ENCODE peak calls at places on chromosomes 1 and 21, in seven cellular contexts. N is heart right ventricle, K is A549, G is left ventricle myocardium inferior, O is hepatocyte, X is Peyer's patch, F is GM23338. H is an unnamed sample.

GRCh38 chr1:74236440-74236839 is 1.3 kb downstream of the TNNI3K start:
- DNase-seq in N (no peak), K (no peak), G (no peak), O (no peak), X (no peak), F (no peak), H (no peak)

GRCh38 chr1:68954841-68955240 is 458.0 kb upstream of the DEPDC1 start:
- DNase-seq in N (no peak), K (no peak), G (no peak), O (no peak), X (no peak), F (no peak), H (no peak)

GRCh38 chr1:47232187-47232874 is at the start of gene TAL1:
- DNase-seq in N (peak; percentile 27), K (no peak), G (no peak), O (peak; percentile 37), X (no peak), F (peak; percentile 79), H (no peak)

GRCh38 chr1:47233165-47233564 is 1.1 kb upstream of the TAL1 start:
- DNase-seq in N (no peak), K (no peak), G (no peak), O (no peak), X (no peak), F (no peak), H (no peak)

GRCh38 chr21:44065428-44065827 is 41.8 kb upstream of the PWP2 start:
- DNase-seq in N (no peak), K (no peak), G (no peak), O (no peak), X (peak; percentile 76), F (no peak), H (peak; percentile 31)

GRCh38 chr1:215911406-215911968 is 344.4 kb downstream of the KCTD3 start:
- DNase-seq in N (no peak), K (peak; percentile 2), G (no peak), O (no peak), X (no peak), F (no peak), H (no peak)

GRCh38 chr1:12078938-12079861 is 16.1 kb downstream of the TNFRSF8 start:
- DNase-seq in N (peak; percentile 20), K (peak; percentile 34), G (no peak), O (peak; percentile 71), X (peak; percentile 71), F (peak; percentile 92), H (no peak)

GRCh38 chr1:173429517-173430477 is 47.3 kb upstream of the PRDX6 start:
- DNase-seq in N (peak; percentile 91), K (peak; percentile 67), G (peak; percentile 88), O (peak; percentile 91), X (peak; percentile 82), F (peak; percentile 82), H (peak; percentile 88)

GRCh38 chr21:17789085-17789484 is 30.1 kb downstream of the C21orf91 start:
- DNase-seq in N (no peak), K (no peak), G (no peak), O (no peak), X (no peak), F (no peak), H (no peak)

GRCh38 chr21:17784604-17785402 is 34.4 kb downstream of the C21orf91 start:
- DNase-seq in N (no peak), K (no peak), G (no peak), O (no peak), X (no peak), F (no peak), H (no peak)

GRCh38 chr21:17783816-17784598 is 35.1 kb downstream of the C21orf91 start:
- DNase-seq in N (no peak), K (no peak), G (no peak), O (no peak), X (peak; percentile 54), F (no peak), H (no peak)

GRCh38 chr21:17785403-17785788 is 33.8 kb downstream of the C21orf91 start:
- DNase-seq in N (no peak), K (no peak), G (no peak), O (no peak), X (no peak), F (no peak), H (no peak)

DNA sequence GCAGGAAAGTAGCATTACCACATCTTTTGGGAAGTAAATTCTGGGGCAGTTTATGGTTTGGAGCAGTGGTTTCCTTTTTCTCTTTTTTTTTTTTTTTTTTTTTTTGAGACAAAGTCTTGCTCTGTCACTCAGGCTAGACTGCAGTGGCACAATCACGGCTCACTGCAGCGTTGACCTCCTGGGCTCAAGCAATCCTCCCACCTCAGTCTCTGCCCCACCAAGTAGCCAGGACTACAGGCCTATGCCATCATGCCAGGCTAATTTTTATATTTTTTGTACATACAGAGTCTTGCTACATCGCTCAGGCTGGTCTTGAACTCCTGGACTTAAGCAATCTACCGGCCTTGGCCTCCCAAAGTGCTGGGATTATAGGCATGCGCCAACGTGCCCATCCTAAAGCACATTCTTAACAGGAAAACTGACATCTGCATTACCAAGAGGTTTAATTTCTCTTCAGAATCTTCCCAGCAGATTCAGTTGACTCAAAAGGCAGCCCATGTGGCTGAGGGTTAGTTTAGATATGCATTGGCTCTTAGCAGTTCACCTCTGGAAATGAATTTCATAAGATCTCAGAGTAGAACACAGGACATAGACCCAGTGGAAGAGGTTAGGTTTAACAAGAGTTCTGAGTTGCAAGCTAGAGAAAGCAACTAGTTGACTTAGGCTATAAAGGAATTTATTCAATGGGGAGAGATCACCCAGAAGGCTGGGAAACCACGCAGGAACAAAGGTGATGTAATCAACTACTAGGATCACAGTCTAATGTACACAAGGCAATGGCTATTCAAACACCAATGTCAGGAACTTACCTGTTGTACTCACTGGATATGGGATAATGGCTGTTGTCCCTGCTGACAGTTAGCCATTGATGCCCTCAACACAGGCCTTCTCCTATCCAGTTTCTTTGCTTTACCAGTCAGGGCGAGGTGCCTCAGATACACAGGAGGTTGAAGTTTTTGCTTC is 32.7 kb downstream of the C21orf91 start:
- DNase-seq in N (no peak), K (no peak), G (no peak), O (no peak), X (no peak), F (no peak), H (no peak)
- TF ChIP-seq CTCF in N (no peak), K (no peak), G (no peak), O (no peak), X (no peak), F (no peak), H (no peak)

DNA sequence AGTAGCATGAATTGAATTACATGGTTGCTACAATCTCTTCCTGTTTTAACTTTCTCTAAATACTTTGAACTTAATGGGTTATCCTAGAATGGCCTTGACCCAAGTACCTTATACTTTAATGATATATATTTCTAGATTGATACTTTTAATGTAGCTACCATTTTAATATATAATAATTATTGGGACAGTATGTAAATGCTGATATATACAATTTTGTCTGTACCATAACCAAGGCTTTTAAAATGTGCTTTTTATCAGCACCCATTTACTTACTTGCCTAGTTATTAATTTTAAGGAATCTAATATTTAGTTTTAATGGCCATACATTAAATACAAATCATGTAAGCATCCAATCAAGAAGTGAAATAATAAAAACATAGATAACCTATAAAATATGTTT is 13.4 kb downstream of the HIPK1 start:
- DNase-seq in N (no peak), K (no peak), G (no peak), O (no peak), X (no peak), F (no peak), H (no peak)
- H3K4me1 ChIP-seq in N (peaks cover 60% of the 10 kb centered on the region), K (no peaks in the 10 kb centered on the region), G (peaks cover 51% of the 10 kb centered on the region), O (peaks cover 20% of the 10 kb centered on the region), X (no peaks in the 10 kb centered on the region), F (peaks cover under 1% of the 10 kb centered on the region), H (peaks cover 29% of the 10 kb centered on the region)

GRCh38 chr1:224676613-224677012 is 60.5 kb downstream of the CNIH3 start:
- DNase-seq in N (no peak), K (no peak), G (no peak), O (no peak), X (no peak), F (no peak), H (no peak)
- TF ChIP-seq CTCF in N (no peak), K (no peak), G (no peak), O (no peak), X (no peak), F (no peak), H (no peak)

GRCh38 chr1:54296666-54297065 is 96.7 kb downstream of the MRPL37 start:
- DNase-seq in N (no peak), K (no peak), G (no peak), O (no peak), X (no peak), F (no peak), H (no peak)

GRCh38 chr1:54300395-54300794 is 100.4 kb downstream of the MRPL37 start:
- DNase-seq in N (no peak), K (no peak), G (no peak), O (no peak), X (no peak), F (no peak), H (no peak)

GRCh38 chr1:54297596-54298283 is 97.8 kb downstream of the MRPL37 start:
- DNase-seq in N (no peak), K (no peak), G (no peak), O (no peak), X (no peak), F (no peak), H (no peak)

GRCh38 chr1:54299037-54299436 is 99.1 kb downstream of the MRPL37 start:
- DNase-seq in N (peak; percentile 37), K (peak; percentile 23), G (peak; percentile 40), O (no peak), X (no peak), F (no peak), H (no peak)

GRCh38 chr1:54298284-54299033 is 98.5 kb downstream of the MRPL37 start:
- DNase-seq in N (no peak), K (peak; percentile 10), G (no peak), O (no peak), X (no peak), F (peak; percentile 37), H (no peak)
- H3K4me1 ChIP-seq in N (peaks cover 47% of the 10 kb centered on the region), K (no peaks in the 10 kb centered on the region), G (peaks cover 81% of the 10 kb centered on the region), O (peaks cover 44% of the 10 kb centered on the region), X (peaks cover 16% of the 10 kb centered on the region), F (peaks cover 65% of the 10 kb centered on the region), H (peaks cover 40% of the 10 kb centered on the region)

GRCh38 chr1:6497867-6498575 is 6.6 kb upstream of the PLEKHG5 start:
- DNase-seq in N (no peak), K (no peak), G (no peak), O (no peak), X (no peak), F (no peak), H (no peak)

GRCh38 chr1:6498576-6499111 is 7.2 kb upstream of the PLEKHG5 start:
- DNase-seq in N (no peak), K (no peak), G (no peak), O (no peak), X (no peak), F (no peak), H (no peak)

GRCh38 chr1:6496360-6496704 is 4.9 kb upstream of the PLEKHG5 start:
- DNase-seq in N (no peak), K (no peak), G (peak; percentile 31), O (no peak), X (no peak), F (peak; percentile 43), H (no peak)

GRCh38 chr1:6496890-6497214 is 5.4 kb upstream of the PLEKHG5 start:
- DNase-seq in N (no peak), K (no peak), G (peak; percentile 16), O (no peak), X (no peak), F (no peak), H (no peak)

GRCh38 chr1:6497215-6497866 is 5.9 kb upstream of the PLEKHG5 start:
- DNase-seq in N (no peak), K (no peak), G (peak; percentile 68), O (peak; percentile 80), X (peak; percentile 27), F (peak; percentile 79), H (no peak)
- TF ChIP-seq CTCF in N (no peak), K (no peak), G (no peak), O (no peak), X (no peak), F (no peak), H (no peak)

H was measured in suprapubic skin.